ENCODE peak calls at places on chromosomes 16 and 17, in five cellular contexts. G is endodermal cell, Z is HL-60, N is ascending aorta, R is endothelial cell of umbilical vein. Q is an unnamed sample.

GRCh38 chr17:81092518-81093095 is 57.7 kb downstream of the BAIAP2 start:
- DNase-seq in G (no peak), Z (no peak), N (no peak), R (no peak), Q (no peak)

GRCh38 chr17:76139801-76140660 is 1.0 kb downstream of the FOXJ1 start:
- DNase-seq in G (peak; percentile 80), Z (no peak), N (no peak), R (no peak), Q (no peak)

GRCh38 chr17:8359769-8360168 is 16.7 kb downstream of the KRABD2 start:
- DNase-seq in G (no peak), Z (no peak), N (no peak), R (peak; percentile 95), Q (peak; percentile 84)

GRCh38 chr17:19370493-19370960 is 7.8 kb upstream of the MAPK7 start:
- DNase-seq in G (peak; percentile 46), Z (no peak), N (no peak), R (no peak), Q (no peak)

GRCh38 chr17:48597775-48598631 is 4.4 kb upstream of the HOXB5 start:
- DNase-seq in G (peak; percentile 83), Z (no peak), N (no peak), R (peak; percentile 65), Q (no peak)

GRCh38 chr17:43033947-43034622 is 9.1 kb downstream of the RND2 start:
- DNase-seq in G (peak; percentile 81), Z (no peak), N (no peak), R (no peak), Q (no peak)

GRCh38 chr17:78421534-78422266 is 43.3 kb downstream of the PGS1 start:
- DNase-seq in G (peak; percentile 97), Z (peak; percentile 62), N (no peak), R (peak; percentile 77), Q (peak; percentile 49)

GRCh38 chr17:81834831-81835267 is at the start of gene PPP1R27:
- DNase-seq in G (no peak), Z (no peak), N (no peak), R (no peak), Q (no peak)

GRCh38 chr16:8660841-8661301 is 13.5 kb upstream of the ABAT start:
- DNase-seq in G (peak; percentile 96), Z (no peak), N (no peak), R (peak; percentile 53), Q (peak; percentile 22)

GRCh38 chr17:2724783-2725164 is 13.2 kb upstream of the CLUH start:
- DNase-seq in G (peak; percentile 93), Z (no peak), N (no peak), R (peak; percentile 19), Q (no peak)

GRCh38 chr17:77445908-77446535 is 305.3 kb downstream of the SEC14L1 start:
- DNase-seq in G (no peak), Z (peak; percentile 73), N (no peak), R (peak; percentile 72), Q (peak; percentile 45)

GRCh38 chr17:66715745-66716156 is 119.2 kb upstream of the CACNG5 start:
- DNase-seq in G (peak; percentile 75), Z (no peak), N (no peak), R (peak; percentile 70), Q (peak; percentile 68)

GRCh38 chr17:1648582-1649115 is 1.0 kb downstream of the RILP start:
- DNase-seq in G (peak; percentile 99), Z (peak; percentile 75), N (peak; percentile 86), R (peak; percentile 94), Q (peak; percentile 84)

GRCh38 chr17:75693500-75694481 is 26.7 kb downstream of the SAP30BP start:
- DNase-seq in G (peak; percentile 92), Z (no peak), N (peak; percentile 43), R (peak; percentile 78), Q (no peak)

GRCh38 chr16:22373662-22374310 is 633 bp downstream of the CDR2 start:
- DNase-seq in G (peak; percentile 78), Z (no peak), N (no peak), R (peak; percentile 56), Q (no peak)

GRCh38 chr17:75019710-75020109 is 7.2 kb downstream of the MRPL58 start:
- DNase-seq in G (no peak), Z (no peak), N (no peak), R (no peak), Q (no peak)

GRCh38 chr17:40550608-40551007 is 14.7 kb downstream of the CCR7 start:
- DNase-seq in G (peak; percentile 41), Z (no peak), N (no peak), R (no peak), Q (peak; percentile 84)

GRCh38 chr17:48335858-48336500 is 94.0 kb downstream of the SKAP1 start:
- DNase-seq in G (no peak), Z (no peak), N (no peak), R (peak; percentile 87), Q (no peak)

GRCh38 chr16:557463-558297 is 2.5 kb upstream of the PRR35 start:
- DNase-seq in G (no peak), Z (no peak), N (no peak), R (no peak), Q (no peak)

GRCh38 chr16:72241930-72242329 is 70.0 kb upstream of the PMFBP1 start:
- DNase-seq in G (peak; percentile 70), Z (peak; percentile 5), N (no peak), R (peak; percentile 66), Q (peak; percentile 53)

GRCh38 chr16:80023865-80024264 is 423.3 kb upstream of the MAF start:
- DNase-seq in G (no peak), Z (no peak), N (no peak), R (peak; percentile 9), Q (peak; percentile 84)

GRCh38 chr17:57463103-57463885 is 207.0 kb downstream of the MSI2 start:
- DNase-seq in G (no peak), Z (no peak), N (no peak), R (no peak), Q (peak; percentile 80)

GRCh38 chr17:77206557-77206956 is 65.8 kb downstream of the SEC14L1 start:
- DNase-seq in G (no peak), Z (no peak), N (no peak), R (peak; percentile 85), Q (no peak)

GRCh38 chr17:28182559-28182958 is 136.4 kb upstream of the TMEM97 start:
- DNase-seq in G (no peak), Z (no peak), N (no peak), R (no peak), Q (no peak)

DNA sequence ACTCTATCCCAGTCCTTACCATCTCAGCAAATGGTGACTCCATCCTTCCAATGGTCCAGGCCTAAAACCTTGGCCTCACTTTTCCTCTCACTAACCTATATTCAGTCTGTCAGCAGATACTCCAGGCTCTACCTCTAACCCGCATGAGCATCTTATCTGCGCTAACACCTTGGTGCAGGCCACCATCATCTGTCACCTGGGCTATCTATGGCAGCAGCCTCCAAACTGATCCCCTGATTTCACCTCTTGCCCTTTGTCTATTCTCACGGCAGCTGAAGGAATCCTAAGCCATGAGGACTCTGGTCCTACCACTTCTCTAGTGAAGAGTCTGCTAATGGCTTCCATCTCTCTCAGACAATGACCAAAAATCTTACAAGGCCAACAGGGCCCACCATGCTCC is 57.9 kb upstream of the CCL1 start:
- DNase-seq in G (no peak), Z (no peak), N (no peak), R (no peak), Q (no peak)
- H3K27me3 ChIP-seq in G (peaks cover 16% of the 10 kb centered on the region), Z (peaks cover 6% of the 10 kb centered on the region), N (no peaks in the 10 kb centered on the region), R (peaks cover 27% of the 10 kb centered on the region), Q (peaks cover 8% of the 10 kb centered on the region)

DNA sequence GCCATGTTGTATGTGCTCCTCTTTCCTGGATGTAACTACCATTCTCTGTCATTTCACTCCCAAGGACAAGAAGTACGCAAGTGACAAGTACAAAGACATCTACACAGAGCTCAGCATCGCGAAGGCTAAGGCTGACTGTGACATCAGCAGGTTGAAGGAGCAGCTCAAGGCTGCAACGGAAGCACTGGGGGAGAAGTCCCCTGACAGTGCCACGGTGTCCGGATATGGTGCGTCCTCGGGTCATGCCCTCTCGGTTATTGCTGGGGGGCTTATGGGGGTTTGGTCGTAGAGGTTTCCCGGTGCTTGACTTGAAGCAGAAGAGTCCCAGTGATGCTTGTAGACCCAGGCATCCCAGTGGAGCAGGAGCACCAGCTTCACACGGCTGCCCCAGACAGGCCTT is 28.9 kb downstream of the PLD6 start:
- DNase-seq in G (no peak), Z (no peak), N (no peak), R (no peak), Q (no peak)
- H3K27me3 ChIP-seq in G (no peaks in the 10 kb centered on the region), Z (no peaks in the 10 kb centered on the region), N (no peaks in the 10 kb centered on the region), R (no peaks in the 10 kb centered on the region), Q (no peaks in the 10 kb centered on the region)

GRCh38 chr17:39231587-39232551 is 6.1 kb upstream of the STAC2 start:
- DNase-seq in G (peak; percentile 92), Z (no peak), N (no peak), R (peak; percentile 26), Q (peak; percentile 34)

GRCh38 chr17:39230361-39230760 is 4.6 kb upstream of the STAC2 start:
- DNase-seq in G (no peak), Z (no peak), N (no peak), R (no peak), Q (no peak)

GRCh38 chr17:39231091-39231561 is 5.4 kb upstream of the STAC2 start:
- DNase-seq in G (peak; percentile 60), Z (no peak), N (no peak), R (no peak), Q (no peak)

GRCh38 chr17:39227364-39227919 is 1.7 kb upstream of the STAC2 start:
- DNase-seq in G (no peak), Z (no peak), N (no peak), R (no peak), Q (no peak)

GRCh38 chr17:39229274-39229913 is 3.6 kb upstream of the STAC2 start:
- DNase-seq in G (peak; percentile 63), Z (peak; percentile 42), N (no peak), R (no peak), Q (peak; percentile 59)
- H3K27me3 ChIP-seq in G (peaks cover 31% of the 10 kb centered on the region), Z (peaks cover 17% of the 10 kb centered on the region), N (no peaks in the 10 kb centered on the region), R (peaks cover 19% of the 10 kb centered on the region), Q (peaks cover 17% of the 10 kb centered on the region)

GRCh38 chr17:32514587-32514986 is 27.8 kb downstream of the CDK5R1 start:
- DNase-seq in G (no peak), Z (no peak), N (no peak), R (no peak), Q (no peak)

GRCh38 chr17:32517982-32518381 is 31.2 kb downstream of the CDK5R1 start:
- DNase-seq in G (no peak), Z (no peak), N (no peak), R (no peak), Q (no peak)

GRCh38 chr17:32516940-32517711 is 30.3 kb downstream of the CDK5R1 start:
- DNase-seq in G (no peak), Z (no peak), N (no peak), R (no peak), Q (no peak)

GRCh38 chr17:32515677-32516383 is 29.0 kb downstream of the CDK5R1 start:
- DNase-seq in G (no peak), Z (no peak), N (no peak), R (no peak), Q (no peak)

DNA sequence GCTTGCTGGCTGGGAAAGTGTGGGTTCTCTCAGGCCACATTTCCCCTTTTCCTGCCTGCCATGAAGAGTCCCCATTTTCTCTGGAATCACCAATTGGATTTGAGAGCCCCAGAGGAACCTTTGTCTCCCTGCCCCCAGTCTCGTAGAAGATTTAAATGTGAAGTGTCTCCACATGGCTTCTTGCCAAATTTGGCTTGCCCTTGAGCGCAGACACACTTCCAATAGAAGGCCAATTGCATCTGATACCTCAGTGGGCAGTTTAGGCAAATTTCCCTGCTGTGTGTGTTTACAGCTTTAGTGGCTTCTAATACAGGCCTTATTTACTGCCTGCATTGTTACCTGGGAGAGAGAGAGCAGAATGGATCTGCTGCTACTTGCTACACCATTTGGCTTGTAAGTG is 29.7 kb downstream of the CDK5R1 start:
- DNase-seq in G (no peak), Z (no peak), N (no peak), R (no peak), Q (no peak)
- H3K27me3 ChIP-seq in G (no peaks in the 10 kb centered on the region), Z (peaks cover 41% of the 10 kb centered on the region), N (no peaks in the 10 kb centered on the region), R (no peaks in the 10 kb centered on the region), Q (no peaks in the 10 kb centered on the region)